ENCODE peak calls at places on chromosomes 13 and 19, in four cellular contexts. U is neural progenitor cell, D is upper lobe of right lung, K is thoracic aorta. Q is an unnamed sample. For H3K36me3, the result is how much of the 10 kb centered on the place peaks cover.

GRCh38 chr13:114296448-114296847 is 15.0 kb downstream of the UPF3A start:
- DNase-seq in U (no peak), D (no peak), K (no peak), Q (no peak)

GRCh38 chr13:48110930-48111721 is 16.2 kb upstream of the MED4 start:
- DNase-seq in U (no peak), D (no peak), K (no peak), Q (no peak)

GRCh38 chr13:30581582-30581981 is 36.1 kb upstream of the USPL1 start:
- DNase-seq in U (peak), D (no peak), K (no peak), Q (peak)

GRCh38 chr13:40153516-40153915 is 498.1 kb downstream of the COG6 start:
- DNase-seq in U (no peak), D (no peak), K (no peak), Q (no peak)

GRCh38 chr13:19159181-19159580 is 22.4 kb downstream of the TUBA3C start:
- DNase-seq in U (no peak), D (peak), K (no peak), Q (no peak)

GRCh38 chr13:94617389-94618000 is 15.8 kb downstream of the GPR180 start:
- DNase-seq in U (no peak), D (no peak), K (no peak), Q (peak)

GRCh38 chr19:10431254-10431942 is 11.1 kb downstream of the PDE4A start:
- DNase-seq in U (no peak), D (peak), K (no peak), Q (no peak)

GRCh38 chr19:35266904-35267817 is 1.6 kb upstream of the USF2 start:
- DNase-seq in U (peak), D (peak), K (no peak), Q (peak)

GRCh38 chr13:106291006-106291405 is 244.5 kb downstream of the EFNB2 start:
- DNase-seq in U (no peak), D (no peak), K (no peak), Q (no peak)

GRCh38 chr13:109626386-109627171 is 159.8 kb downstream of the IRS2 start:
- DNase-seq in U (peak), D (no peak), K (no peak), Q (no peak)

GRCh38 chr13:104171132-104171531 is 1104.9 kb upstream of the SLC10A2 start:
- DNase-seq in U (no peak), D (no peak), K (no peak), Q (peak)

GRCh38 chr19:46860846-46861690 is at the start of gene ARHGAP35:
- DNase-seq in U (no peak), D (peak), K (no peak), Q (peak)

GRCh38 chr19:52464798-52465470 is 11.6 kb downstream of the ZNF578 start:
- DNase-seq in U (peak), D (no peak), K (no peak), Q (no peak)

DNA sequence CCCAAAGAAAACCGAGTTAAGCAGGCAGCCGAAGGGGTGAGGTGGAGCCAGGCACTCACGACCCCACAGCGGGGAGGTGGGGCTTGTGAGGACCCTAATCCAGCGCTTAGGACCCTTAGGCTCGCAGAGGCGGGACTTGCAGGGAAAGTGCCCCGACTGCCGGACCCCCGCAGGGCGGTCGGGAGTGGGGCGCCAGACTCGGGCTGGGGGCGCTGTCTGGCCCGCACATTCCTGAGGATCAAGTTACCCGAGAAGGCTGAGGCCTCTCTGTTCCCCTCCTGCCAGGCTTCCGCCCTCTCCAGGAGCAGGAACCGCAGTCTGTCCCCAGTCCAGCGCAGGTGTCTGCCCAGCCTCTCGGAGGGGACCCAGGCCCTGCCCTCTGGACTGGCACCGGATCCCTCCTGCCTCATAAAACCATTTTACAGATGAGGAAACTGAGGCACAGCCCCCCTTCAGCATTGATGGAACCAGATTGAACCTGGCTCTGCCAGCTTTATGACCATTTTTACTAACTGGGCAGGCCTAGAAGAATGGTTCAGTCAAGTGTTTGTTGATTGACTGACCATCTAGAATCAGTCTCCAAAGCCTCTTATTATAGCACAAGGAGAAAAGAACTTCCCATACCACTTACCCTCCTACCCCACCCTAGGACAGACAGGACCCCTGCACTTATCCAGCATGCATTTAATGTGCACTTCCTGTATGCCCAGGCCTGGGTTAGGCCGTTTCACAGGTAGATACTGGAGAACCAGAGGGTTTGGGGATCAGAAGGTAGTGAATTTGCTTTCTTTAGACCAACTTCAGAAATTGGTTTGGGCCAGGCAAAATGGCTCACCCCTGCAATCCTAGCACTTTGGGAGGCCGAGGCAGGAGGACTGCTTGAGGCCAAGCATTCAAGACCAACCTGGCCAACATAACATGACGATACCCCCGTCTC is 6.7 kb upstream of the JUND start:
- DNase-seq in U (peak), D (no peak), K (no peak), Q (no peak)
- TF ChIP-seq CTCF in U (peak), D (no peak), K (no peak), Q (no peak)

GRCh38 chr13:43520331-43520730 is 266.4 kb downstream of the ENOX1 start:
- DNase-seq in U (no peak), D (no peak), K (no peak), Q (no peak)
- H3K36me3 ChIP-seq in U (under half), D (under half), K (under half), Q (under half)

GRCh38 chr19:40603071-40603718 is 2.0 kb downstream of the LTBP4 start:
- DNase-seq in U (peak), D (no peak), K (no peak), Q (no peak)
- TF ChIP-seq CTCF in U (no peak), D (no peak), K (no peak), Q (no peak)

GRCh38 chr19:45356760-45357444 is 13.5 kb downstream of the ERCC2 start:
- DNase-seq in U (no peak), D (no peak), K (no peak), Q (no peak)
- H3K36me3 ChIP-seq in U (under half), D (under half), K (under half), Q (under half)

GRCh38 chr13:85095887-85096286 is 703.3 kb downstream of the SLITRK6 start:
- DNase-seq in U (no peak), D (no peak), K (no peak), Q (no peak)
- TF ChIP-seq CTCF in U (no peak), D (no peak), K (no peak), Q (no peak)

Q was measured in Caco-2.